ENCODE peak calls at places on chromosomes 4 and X, in six cellular contexts. One of them, this sample, is unnamed.

GRCh38 chrX:9569875-9570274 is 105.0 kb downstream of the TBL1X start:
- DNase-seq in NAMALWA: no peak
- DNase-seq in stimulated activated CD4-positive, alpha-beta T cell treated with anti-CD3 and anti-CD28 coated beads, Interleukin-15, amount 100 ng/mL, for 24 hours: no peak
- DNase-seq in NCI-H2029: no peak
- DNase-seq in activated T-helper 1 cell treated with Interleukin-2 at 50 U/mL for 16 hours: no peak
- DNase-seq in stimulated activated naive B cell treated with anti-CD40 and anti-IgM and Interleukin-4, amounts not matched to agents 10 μg/mL and 1 μg/mL and 100 μg/mL, for 72 hours: no peak
- DNase-seq in this sample: no peak

GRCh38 chr4:41963105-41963504 is 18.5 kb upstream of the DCAF4L1 start:
- DNase-seq in NAMALWA: peak
- DNase-seq in stimulated activated CD4-positive, alpha-beta T cell treated with anti-CD3 and anti-CD28 coated beads, Interleukin-15, amount 100 ng/mL, for 24 hours: no peak
- DNase-seq in NCI-H2029: no peak
- DNase-seq in activated T-helper 1 cell treated with Interleukin-2 at 50 U/mL for 16 hours: no peak
- DNase-seq in stimulated activated naive B cell treated with anti-CD40 and anti-IgM and Interleukin-4, amounts not matched to agents 10 μg/mL and 1 μg/mL and 100 μg/mL, for 72 hours: no peak
- DNase-seq in this sample: no peak

GRCh38 chrX:56726609-56727008 is 2.4 kb upstream of the NBDY start:
- DNase-seq in NAMALWA: peak
- DNase-seq in stimulated activated CD4-positive, alpha-beta T cell treated with anti-CD3 and anti-CD28 coated beads, Interleukin-15, amount 100 ng/mL, for 24 hours: peak
- DNase-seq in NCI-H2029: peak
- DNase-seq in activated T-helper 1 cell treated with Interleukin-2 at 50 U/mL for 16 hours: no peak
- DNase-seq in stimulated activated naive B cell treated with anti-CD40 and anti-IgM and Interleukin-4, amounts not matched to agents 10 μg/mL and 1 μg/mL and 100 μg/mL, for 72 hours: no peak
- DNase-seq in this sample: no peak

GRCh38 chr4:187357045-187357643 is 633.5 kb upstream of the FAT1 start:
- DNase-seq in NAMALWA: no peak
- DNase-seq in stimulated activated CD4-positive, alpha-beta T cell treated with anti-CD3 and anti-CD28 coated beads, Interleukin-15, amount 100 ng/mL, for 24 hours: no peak
- DNase-seq in NCI-H2029: peak
- DNase-seq in activated T-helper 1 cell treated with Interleukin-2 at 50 U/mL for 16 hours: no peak
- DNase-seq in stimulated activated naive B cell treated with anti-CD40 and anti-IgM and Interleukin-4, amounts not matched to agents 10 μg/mL and 1 μg/mL and 100 μg/mL, for 72 hours: no peak
- DNase-seq in this sample: no peak

GRCh38 chrX:40099046-40099968 is 1.5 kb upstream of the BCOR start:
- DNase-seq in NAMALWA: peak
- DNase-seq in stimulated activated CD4-positive, alpha-beta T cell treated with anti-CD3 and anti-CD28 coated beads, Interleukin-15, amount 100 ng/mL, for 24 hours: peak
- DNase-seq in NCI-H2029: peak
- DNase-seq in activated T-helper 1 cell treated with Interleukin-2 at 50 U/mL for 16 hours: no peak
- DNase-seq in stimulated activated naive B cell treated with anti-CD40 and anti-IgM and Interleukin-4, amounts not matched to agents 10 μg/mL and 1 μg/mL and 100 μg/mL, for 72 hours: peak
- DNase-seq in this sample: no peak

GRCh38 chr4:150325872-150326271 is 247.6 kb downstream of the DCLK2 start:
- DNase-seq in NAMALWA: peak
- DNase-seq in stimulated activated CD4-positive, alpha-beta T cell treated with anti-CD3 and anti-CD28 coated beads, Interleukin-15, amount 100 ng/mL, for 24 hours: no peak
- DNase-seq in NCI-H2029: no peak
- DNase-seq in activated T-helper 1 cell treated with Interleukin-2 at 50 U/mL for 16 hours: no peak
- DNase-seq in stimulated activated naive B cell treated with anti-CD40 and anti-IgM and Interleukin-4, amounts not matched to agents 10 μg/mL and 1 μg/mL and 100 μg/mL, for 72 hours: no peak
- DNase-seq in this sample: no peak

GRCh38 chrX:9495496-9495895 is 30.6 kb downstream of the TBL1X start:
- DNase-seq in NAMALWA: no peak
- DNase-seq in stimulated activated CD4-positive, alpha-beta T cell treated with anti-CD3 and anti-CD28 coated beads, Interleukin-15, amount 100 ng/mL, for 24 hours: no peak
- DNase-seq in NCI-H2029: no peak
- DNase-seq in activated T-helper 1 cell treated with Interleukin-2 at 50 U/mL for 16 hours: no peak
- DNase-seq in stimulated activated naive B cell treated with anti-CD40 and anti-IgM and Interleukin-4, amounts not matched to agents 10 μg/mL and 1 μg/mL and 100 μg/mL, for 72 hours: no peak
- DNase-seq in this sample: no peak

GRCh38 chr4:168449740-168450442 is 30.4 kb downstream of the DDX60L start:
- DNase-seq in NAMALWA: no peak
- DNase-seq in stimulated activated CD4-positive, alpha-beta T cell treated with anti-CD3 and anti-CD28 coated beads, Interleukin-15, amount 100 ng/mL, for 24 hours: peak
- DNase-seq in NCI-H2029: no peak
- DNase-seq in activated T-helper 1 cell treated with Interleukin-2 at 50 U/mL for 16 hours: no peak
- DNase-seq in stimulated activated naive B cell treated with anti-CD40 and anti-IgM and Interleukin-4, amounts not matched to agents 10 μg/mL and 1 μg/mL and 100 μg/mL, for 72 hours: no peak
- DNase-seq in this sample: no peak

GRCh38 chr4:156329779-156330178 is 376.1 kb upstream of the CTSO start:
- DNase-seq in NAMALWA: no peak
- DNase-seq in stimulated activated CD4-positive, alpha-beta T cell treated with anti-CD3 and anti-CD28 coated beads, Interleukin-15, amount 100 ng/mL, for 24 hours: no peak
- DNase-seq in NCI-H2029: no peak
- DNase-seq in activated T-helper 1 cell treated with Interleukin-2 at 50 U/mL for 16 hours: no peak
- DNase-seq in stimulated activated naive B cell treated with anti-CD40 and anti-IgM and Interleukin-4, amounts not matched to agents 10 μg/mL and 1 μg/mL and 100 μg/mL, for 72 hours: no peak
- DNase-seq in this sample: no peak

GRCh38 chr4:23237771-23238170 is 545.0 kb downstream of the GBA3 start:
- DNase-seq in NAMALWA: no peak
- DNase-seq in stimulated activated CD4-positive, alpha-beta T cell treated with anti-CD3 and anti-CD28 coated beads, Interleukin-15, amount 100 ng/mL, for 24 hours: no peak
- DNase-seq in NCI-H2029: no peak
- DNase-seq in activated T-helper 1 cell treated with Interleukin-2 at 50 U/mL for 16 hours: no peak
- DNase-seq in stimulated activated naive B cell treated with anti-CD40 and anti-IgM and Interleukin-4, amounts not matched to agents 10 μg/mL and 1 μg/mL and 100 μg/mL, for 72 hours: no peak
- DNase-seq in this sample: no peak

GRCh38 chr4:7327341-7327885 is 107.3 kb downstream of the PSAPL1 start:
- DNase-seq in NAMALWA: no peak
- DNase-seq in stimulated activated CD4-positive, alpha-beta T cell treated with anti-CD3 and anti-CD28 coated beads, Interleukin-15, amount 100 ng/mL, for 24 hours: no peak
- DNase-seq in NCI-H2029: no peak
- DNase-seq in activated T-helper 1 cell treated with Interleukin-2 at 50 U/mL for 16 hours: no peak
- DNase-seq in stimulated activated naive B cell treated with anti-CD40 and anti-IgM and Interleukin-4, amounts not matched to agents 10 μg/mL and 1 μg/mL and 100 μg/mL, for 72 hours: no peak
- DNase-seq in this sample: no peak

GRCh38 chr4:138113819-138114415 is 128.2 kb downstream of the SLC7A11 start:
- DNase-seq in NAMALWA: no peak
- DNase-seq in stimulated activated CD4-positive, alpha-beta T cell treated with anti-CD3 and anti-CD28 coated beads, Interleukin-15, amount 100 ng/mL, for 24 hours: no peak
- DNase-seq in NCI-H2029: no peak
- DNase-seq in activated T-helper 1 cell treated with Interleukin-2 at 50 U/mL for 16 hours: no peak
- DNase-seq in stimulated activated naive B cell treated with anti-CD40 and anti-IgM and Interleukin-4, amounts not matched to agents 10 μg/mL and 1 μg/mL and 100 μg/mL, for 72 hours: no peak
- DNase-seq in this sample: no peak

GRCh38 chr4:128338634-128339355 is 51.2 kb upstream of the PGRMC2 start:
- DNase-seq in NAMALWA: no peak
- DNase-seq in stimulated activated CD4-positive, alpha-beta T cell treated with anti-CD3 and anti-CD28 coated beads, Interleukin-15, amount 100 ng/mL, for 24 hours: no peak
- DNase-seq in NCI-H2029: no peak
- DNase-seq in activated T-helper 1 cell treated with Interleukin-2 at 50 U/mL for 16 hours: no peak
- DNase-seq in stimulated activated naive B cell treated with anti-CD40 and anti-IgM and Interleukin-4, amounts not matched to agents 10 μg/mL and 1 μg/mL and 100 μg/mL, for 72 hours: no peak
- DNase-seq in this sample: no peak

GRCh38 chrX:136168929-136169735 is 21.8 kb downstream of the FHL1 start:
- DNase-seq in NAMALWA: no peak
- DNase-seq in stimulated activated CD4-positive, alpha-beta T cell treated with anti-CD3 and anti-CD28 coated beads, Interleukin-15, amount 100 ng/mL, for 24 hours: no peak
- DNase-seq in NCI-H2029: no peak
- DNase-seq in activated T-helper 1 cell treated with Interleukin-2 at 50 U/mL for 16 hours: no peak
- DNase-seq in stimulated activated naive B cell treated with anti-CD40 and anti-IgM and Interleukin-4, amounts not matched to agents 10 μg/mL and 1 μg/mL and 100 μg/mL, for 72 hours: no peak
- DNase-seq in this sample: peak